ENCODE peak calls at places on chromosome 11, in seven cellular contexts. D is psoas muscle, L is GM06990, J is cardiac fibroblast, F is AG10803, R is WERI-Rb-1, Z is fibroblast of villous mesenchyme. G is an unnamed sample.

GRCh38 chr11:78812513-78813293 is 238.0 kb upstream of the NARS2 start:
- DNase-seq in D (no peak), L (no peak), J (no peak), F (no peak), R (peak), Z (no peak), G (no peak)

GRCh38 chr11:11243790-11244469 is 109.1 kb downstream of the CSNK2A3 start:
- DNase-seq in D (peak), L (peak), J (peak), F (peak), R (no peak), Z (peak), G (peak)

GRCh38 chr11:45098929-45099328 is 47.5 kb upstream of the PRDM11 start:
- DNase-seq in D (no peak), L (no peak), J (no peak), F (no peak), R (no peak), Z (no peak), G (no peak)

GRCh38 chr11:31844351-31844750 is 33.2 kb upstream of the PAX6 start:
- DNase-seq in D (no peak), L (no peak), J (peak), F (peak), R (no peak), Z (no peak), G (no peak)

GRCh38 chr11:124483422-124483821 is 37.9 kb upstream of the OR8B8 start:
- DNase-seq in D (no peak), L (no peak), J (no peak), F (no peak), R (no peak), Z (no peak), G (no peak)

GRCh38 chr11:111378773-111379499 is at the start of gene POU2AF1:
- DNase-seq in D (no peak), L (peak), J (peak), F (peak), R (no peak), Z (no peak), G (no peak)

GRCh38 chr11:35617316-35617686 is 959 bp upstream of the FJX1 start:
- DNase-seq in D (no peak), L (no peak), J (no peak), F (no peak), R (no peak), Z (no peak), G (no peak)

GRCh38 chr11:35116762-35117588 is 22.0 kb upstream of the CD44 start:
- DNase-seq in D (no peak), L (no peak), J (peak), F (peak), R (no peak), Z (peak), G (no peak)

GRCh38 chr11:10488121-10488580 is 33.1 kb downstream of the AMPD3 start:
- DNase-seq in D (no peak), L (no peak), J (peak), F (no peak), R (no peak), Z (no peak), G (peak)

GRCh38 chr11:65663634-65664200 is 1.0 kb upstream of the RELA start:
- DNase-seq in D (peak), L (no peak), J (peak), F (peak), R (peak), Z (peak), G (peak)

GRCh38 chr11:2533642-2534115 is 88.9 kb downstream of the KCNQ1 start:
- DNase-seq in D (peak), L (peak), J (peak), F (peak), R (peak), Z (peak), G (peak)

GRCh38 chr11:58647141-58647699 is 24.8 kb downstream of the CNTF start:
- DNase-seq in D (no peak), L (peak), J (no peak), F (no peak), R (peak), Z (no peak), G (no peak)

GRCh38 chr11:64862914-64863313 is 15.5 kb downstream of the EHD1 start:
- DNase-seq in D (no peak), L (no peak), J (peak), F (peak), R (no peak), Z (no peak), G (no peak)

GRCh38 chr11:109648804-109649203 is 226.8 kb downstream of the C11orf87 start:
- DNase-seq in D (no peak), L (no peak), J (no peak), F (no peak), R (no peak), Z (no peak), G (no peak)

GRCh38 chr11:109641549-109641948 is 219.6 kb downstream of the C11orf87 start:
- DNase-seq in D (no peak), L (no peak), J (peak), F (peak), R (no peak), Z (peak), G (no peak)

GRCh38 chr11:109644158-109644557 is 222.2 kb downstream of the C11orf87 start:
- DNase-seq in D (no peak), L (no peak), J (no peak), F (peak), R (peak), Z (no peak), G (no peak)
- TF ChIP-seq CTCF in D (no peak), L (no peak), J (no peak), F (no peak), R (peak), Z (no peak), G (no peak)

GRCh38 chr11:94740975-94741707 is 27.0 kb upstream of the AMOTL1 start:
- DNase-seq in D (peak), L (no peak), J (peak), F (peak), R (peak), Z (peak), G (peak)
- TF ChIP-seq CTCF in D (peak), L (no peak), J (peak), F (peak), R (peak), Z (peak), G (no peak)

DNA sequence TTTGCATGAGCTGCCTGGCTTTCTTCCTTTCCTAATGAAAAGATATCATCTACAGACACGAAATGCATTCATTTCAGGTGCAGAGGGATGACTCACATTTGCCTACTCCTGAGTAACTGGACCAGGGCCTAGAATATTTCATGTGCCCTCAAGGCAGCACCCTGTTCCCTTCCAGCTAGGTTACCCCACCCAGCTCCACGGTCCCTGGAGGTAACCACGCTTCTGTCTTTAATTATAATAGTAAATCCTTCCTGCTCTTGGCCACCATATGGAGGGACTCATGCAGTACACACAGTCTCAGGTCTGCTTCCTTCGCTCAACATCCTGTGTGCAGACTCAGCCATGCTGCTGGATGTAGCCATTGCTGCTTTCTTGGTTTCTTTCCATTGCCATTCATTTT is 22.3 kb downstream of the DHCR7 start:
- DNase-seq in D (no peak), L (no peak), J (no peak), F (no peak), R (no peak), Z (no peak), G (no peak)
- TF ChIP-seq CTCF in D (no peak), L (no peak), J (no peak), F (no peak), R (no peak), Z (no peak), G (no peak)

GRCh38 chr11:83223457-83223856 is 29.9 kb downstream of the ANKRD42 start:
- DNase-seq in D (no peak), L (no peak), J (no peak), F (no peak), R (no peak), Z (no peak), G (no peak)

GRCh38 chr11:83222499-83222898 is 29.0 kb downstream of the ANKRD42 start:
- DNase-seq in D (no peak), L (no peak), J (peak), F (no peak), R (no peak), Z (no peak), G (no peak)

GRCh38 chr11:83221694-83222093 is 28.2 kb downstream of the ANKRD42 start:
- DNase-seq in D (no peak), L (no peak), J (no peak), F (no peak), R (no peak), Z (no peak), G (no peak)

GRCh38 chr11:83220279-83220678 is 26.8 kb downstream of the ANKRD42 start:
- DNase-seq in D (no peak), L (no peak), J (no peak), F (no peak), R (no peak), Z (no peak), G (peak)

GRCh38 chr11:83219095-83219494 is 25.6 kb downstream of the ANKRD42 start:
- DNase-seq in D (no peak), L (no peak), J (no peak), F (no peak), R (peak), Z (no peak), G (peak)
- TF ChIP-seq CTCF in D (peak), L (peak), J (peak), F (peak), R (peak), Z (peak), G (peak)

GRCh38 chr11:113372317-113372716 is 15.3 kb upstream of the ANKK1 start:
- DNase-seq in D (no peak), L (no peak), J (no peak), F (no peak), R (no peak), Z (no peak), G (no peak)
- TF ChIP-seq CTCF in D (no peak), L (peak), J (no peak), F (no peak), R (peak), Z (peak), G (no peak)

DNA sequence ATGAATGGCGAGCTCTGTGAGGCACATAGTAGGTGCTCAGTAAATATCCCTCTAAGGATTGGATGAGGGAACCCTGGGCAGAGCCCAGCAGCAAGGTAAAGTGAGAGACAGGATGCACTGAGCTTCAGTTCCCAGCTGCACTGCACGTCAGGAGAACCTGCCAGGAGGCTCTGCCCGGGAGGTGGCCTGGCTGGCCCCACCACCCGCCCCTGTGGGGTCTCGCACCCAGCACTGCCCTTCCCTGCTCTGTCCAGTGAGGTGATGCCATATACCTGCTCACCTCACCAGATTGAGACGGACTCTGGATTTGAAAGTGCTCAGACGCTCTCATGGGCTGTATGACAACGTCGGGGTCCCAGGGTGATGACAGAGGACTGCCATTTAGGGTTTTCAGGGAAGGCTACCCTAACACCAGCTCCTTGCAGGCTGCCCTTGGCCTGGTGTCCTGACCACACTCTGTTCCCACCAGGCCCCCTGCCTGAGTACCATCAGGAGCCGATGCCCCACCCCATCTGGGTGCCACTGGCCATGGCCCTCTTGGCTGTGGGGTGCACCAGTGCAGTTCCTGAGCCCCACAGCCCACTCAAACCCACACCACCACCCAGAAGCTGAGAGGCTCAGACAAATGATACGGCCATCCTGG is 61.7 kb upstream of the FGF3 start:
- DNase-seq in D (no peak), L (no peak), J (no peak), F (no peak), R (no peak), Z (no peak), G (no peak)
- TF ChIP-seq CTCF in D (no peak), L (no peak), J (no peak), F (no peak), R (no peak), Z (no peak), G (no peak)